ENCODE peak calls at places on chromosomes 3 and 15, in four cellular contexts. J is hepatocyte, T is GM23338, G is HCT116. U is an unnamed sample.

GRCh38 chr3:105844713-105845112 is 24.1 kb downstream of the CBLB start:
- DNase-seq in G (no peak), T (no peak), J (no peak), U (no peak)

GRCh38 chr3:4885322-4885721 is 93.9 kb upstream of the BHLHE40 start:
- DNase-seq in G (no peak), T (no peak), J (no peak), U (no peak)

GRCh38 chr15:32028921-32029320 is 1.4 kb upstream of the CHRNA7 start:
- DNase-seq in G (no peak), J (no peak), T (peak), U (no peak)

GRCh38 chr15:38084289-38084688 is 149.8 kb downstream of the TMCO5A start:
- DNase-seq in G (no peak), J (no peak), T (no peak), U (peak)

GRCh38 chr3:109363634-109364033 is 26.3 kb upstream of the DPPA4 start:
- DNase-seq in G (no peak), T (no peak), J (no peak), U (no peak)

GRCh38 chr15:35166730-35167359 is 81.8 kb upstream of the NANOGP8 start:
- DNase-seq in J (peak), T (no peak), G (no peak), U (no peak)

GRCh38 chr15:41891226-41891625 is 2.6 kb downstream of the SPTBN5 start:
- DNase-seq in T (no peak), J (no peak), G (no peak), U (no peak)

GRCh38 chr3:129553771-129554170 is 10.8 kb downstream of the H1-8 start:
- DNase-seq in T (no peak), J (no peak), G (no peak), U (peak)

GRCh38 chr3:25156526-25157075 is 271.5 kb upstream of the RARB start:
- DNase-seq in J (peak), T (peak), G (no peak), U (no peak)

GRCh38 chr3:103847081-103848062 is 1412.6 kb downstream of the ZPLD1 start:
- DNase-seq in G (no peak), T (no peak), J (no peak), U (no peak)

GRCh38 chr3:190541008-190541407 is 27.1 kb downstream of the IL1RAP start:
- DNase-seq in T (peak), J (no peak), G (no peak), U (no peak)

GRCh38 chr15:34691024-34691423 is 63.8 kb downstream of the GJD2 start:
- DNase-seq in G (no peak), T (no peak), J (no peak), U (no peak)

GRCh38 chr15:71545223-71545760 is 265.1 kb upstream of the NR2E3 start:
- DNase-seq in T (no peak), G (no peak), J (no peak), U (no peak)

GRCh38 chr15:70703483-70703882 is 59.9 kb downstream of the UACA start:
- DNase-seq in J (peak), G (no peak), T (peak), U (no peak)

GRCh38 chr3:65412591-65412990 is 626.1 kb downstream of the MAGI1 start:
- DNase-seq in T (peak), J (peak), G (no peak), U (peak)
- TF ChIP-seq CTCF in T (peak), J (peak), G (no peak), U (peak)

GRCh38 chr3:150324261-150324660 is 83.8 kb upstream of the TSC22D2 start:
- DNase-seq in T (no peak), J (no peak), G (no peak), U (no peak)

GRCh38 chr3:150329408-150329807 is 78.7 kb upstream of the TSC22D2 start:
- DNase-seq in T (no peak), G (no peak), J (no peak), U (no peak)

GRCh38 chr3:150323770-150324169 is 84.3 kb upstream of the TSC22D2 start:
- DNase-seq in T (no peak), G (no peak), J (no peak), U (no peak)

GRCh38 chr3:150327678-150328667 is 80.1 kb upstream of the TSC22D2 start:
- DNase-seq in J (no peak), T (no peak), G (no peak), U (no peak)

DNA sequence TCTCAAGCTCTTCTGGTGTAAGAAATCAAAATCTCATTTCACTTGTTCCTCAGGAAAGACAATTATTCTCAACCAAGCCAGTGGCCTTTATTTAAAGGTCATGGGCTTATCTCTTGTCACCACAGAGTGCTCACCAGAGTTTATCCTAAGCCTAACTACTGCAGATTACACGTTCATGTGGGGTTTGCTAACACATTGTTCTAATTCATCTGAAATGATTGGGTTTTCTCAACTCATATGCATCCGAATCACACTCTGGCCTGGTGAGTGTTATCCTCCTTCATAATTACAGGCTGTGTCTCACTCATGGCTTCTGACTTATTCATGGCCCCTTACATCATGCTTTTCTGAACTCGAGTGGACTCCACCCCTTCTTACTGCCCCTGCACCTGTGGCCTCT is 83.3 kb upstream of the TSC22D2 start:
- DNase-seq in G (no peak), T (no peak), J (no peak), U (no peak)
- H3K27ac ChIP-seq in G (no peak), T (no peak), J (peak), U (no peak)

DNA sequence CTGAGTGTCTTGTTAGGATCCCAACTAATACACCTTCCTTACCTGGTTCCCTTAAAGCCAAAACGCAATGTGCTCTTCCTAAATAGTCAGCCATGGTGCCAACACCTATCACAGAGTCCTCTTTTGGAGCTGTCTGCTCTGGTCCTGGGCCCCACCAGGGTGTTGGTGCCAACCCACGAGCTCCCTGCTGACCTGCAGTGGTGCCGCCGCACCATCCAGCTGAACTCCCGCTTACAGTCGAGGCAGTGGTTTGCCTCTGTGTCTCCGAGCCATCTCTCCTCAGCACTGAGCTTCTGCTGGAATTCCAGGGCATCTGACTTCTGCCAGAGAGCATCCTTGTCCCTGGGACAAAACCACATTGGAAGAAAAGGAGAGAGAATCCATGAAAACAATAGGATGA is 15.9 kb downstream of the CXCR6 start:
- DNase-seq in G (no peak), T (no peak), J (no peak), U (no peak)
- TF ChIP-seq EZH2phosphoT487 in G (no peak), T (no peak), J (no peak), U (no peak)

DNA sequence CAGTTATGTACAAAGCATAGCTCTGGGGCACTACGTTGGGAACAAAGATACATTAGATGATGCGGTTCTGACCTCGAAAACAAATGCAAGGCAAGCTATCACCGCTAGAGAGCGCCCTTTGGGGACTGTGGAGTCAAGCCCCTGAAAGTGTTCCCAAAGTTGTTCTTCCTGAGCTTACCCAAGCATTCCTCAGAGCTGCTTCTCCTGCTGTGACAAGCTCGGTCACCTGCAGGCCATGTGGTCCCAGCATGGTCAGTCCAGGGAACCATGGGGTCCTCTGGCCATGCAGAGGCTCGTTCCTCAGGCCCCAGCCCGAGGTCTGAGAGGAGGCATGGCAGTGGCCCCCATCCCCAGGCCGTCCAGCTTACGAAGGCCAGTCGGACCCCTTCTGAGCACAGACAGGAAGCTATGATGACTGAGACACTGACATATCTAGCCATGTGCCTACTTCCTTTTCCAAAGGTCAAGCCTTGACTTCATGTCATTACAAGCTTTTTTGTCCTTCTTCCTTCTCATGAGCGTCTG is 79.5 kb downstream of the ATP10A start:
- DNase-seq in G (no peak), T (peak), J (no peak), U (no peak)
- TF ChIP-seq CTCF in G (peak), T (peak), J (peak), U (no peak)

U was measured in MM.1S.